ENCODE peak calls at places on chromosome 7, in eight cellular contexts. K is heart right ventricle, Z is hepatocyte, S is GM10248, B is stomach, M is AG09309, R is AG04450, G is HCT116. O is an unnamed sample.

GRCh38 chr7:140136108-140136507 is 40.7 kb downstream of the KDM7A start:
- DNase-seq in K (no peak), Z (no peak), S (no peak), B (no peak), M (no peak), R (no peak), G (no peak), O (no peak)

GRCh38 chr7:2002561-2003450 is 229.9 kb downstream of the MAD1L1 start:
- DNase-seq in K (no peak), Z (no peak), S (no peak), B (no peak), M (no peak), R (no peak), G (no peak), O (no peak)

GRCh38 chr7:106659963-106660861 is 746 bp downstream of the CCDC71L start:
- DNase-seq in K (peak), Z (peak), S (peak), B (peak), M (no peak), R (no peak), G (peak), O (no peak)

GRCh38 chr7:156998988-156999610 is 11.4 kb downstream of the MNX1 start:
- DNase-seq in K (no peak), Z (no peak), S (no peak), B (peak), M (no peak), R (no peak), G (no peak), O (no peak)

GRCh38 chr7:95577137-95577536 is 19.2 kb downstream of the PDK4 start:
- DNase-seq in K (no peak), Z (no peak), S (no peak), B (no peak), M (no peak), R (no peak), G (no peak), O (no peak)

GRCh38 chr7:129835436-129836020 is 117.2 kb downstream of the UBE2H start:
- DNase-seq in K (no peak), Z (no peak), S (no peak), B (no peak), M (no peak), R (no peak), G (no peak), O (no peak)

GRCh38 chr7:139284252-139284896 is 53.3 kb downstream of the UBN2 start:
- DNase-seq in K (no peak), Z (no peak), S (no peak), B (no peak), M (no peak), R (no peak), G (no peak), O (no peak)

GRCh38 chr7:132783824-132784223 is 207.6 kb upstream of the PLXNA4 start:
- DNase-seq in K (no peak), Z (no peak), S (no peak), B (no peak), M (peak), R (peak), G (peak), O (peak)

GRCh38 chr7:40680657-40681056 is 545.9 kb downstream of the SUGCT start:
- DNase-seq in K (no peak), Z (peak), S (no peak), B (no peak), M (no peak), R (no peak), G (peak), O (no peak)

GRCh38 chr7:12635830-12636229 is 51.6 kb upstream of the ARL4A start:
- DNase-seq in K (no peak), Z (no peak), S (peak), B (no peak), M (no peak), R (no peak), G (no peak), O (no peak)

GRCh38 chr7:46091071-46091470 is 170.0 kb upstream of the IGFBP3 start:
- DNase-seq in K (no peak), Z (no peak), S (no peak), B (no peak), M (no peak), R (no peak), G (no peak), O (no peak)

GRCh38 chr7:66669088-66669487 is 40.4 kb downstream of the KCTD7 start:
- DNase-seq in K (no peak), Z (no peak), S (no peak), B (no peak), M (no peak), R (no peak), G (no peak), O (no peak)

GRCh38 chr7:66871076-66871475 is 49.9 kb upstream of the TMEM248 start:
- DNase-seq in K (no peak), Z (no peak), S (no peak), B (no peak), M (no peak), R (no peak), G (no peak), O (no peak)

GRCh38 chr7:47389923-47390630 is 191.8 kb downstream of the TNS3 start:
- DNase-seq in K (no peak), Z (no peak), S (no peak), B (peak), M (no peak), R (no peak), G (no peak), O (no peak)

GRCh38 chr7:8120390-8121058 is 141.4 kb downstream of the ICA1 start:
- DNase-seq in K (no peak), Z (no peak), S (no peak), B (no peak), M (no peak), R (no peak), G (no peak), O (no peak)

GRCh38 chr7:42242381-42242780 is 5.4 kb upstream of the GLI3 start:
- DNase-seq in K (no peak), Z (no peak), S (no peak), B (no peak), M (no peak), R (no peak), G (no peak), O (no peak)

DNA sequence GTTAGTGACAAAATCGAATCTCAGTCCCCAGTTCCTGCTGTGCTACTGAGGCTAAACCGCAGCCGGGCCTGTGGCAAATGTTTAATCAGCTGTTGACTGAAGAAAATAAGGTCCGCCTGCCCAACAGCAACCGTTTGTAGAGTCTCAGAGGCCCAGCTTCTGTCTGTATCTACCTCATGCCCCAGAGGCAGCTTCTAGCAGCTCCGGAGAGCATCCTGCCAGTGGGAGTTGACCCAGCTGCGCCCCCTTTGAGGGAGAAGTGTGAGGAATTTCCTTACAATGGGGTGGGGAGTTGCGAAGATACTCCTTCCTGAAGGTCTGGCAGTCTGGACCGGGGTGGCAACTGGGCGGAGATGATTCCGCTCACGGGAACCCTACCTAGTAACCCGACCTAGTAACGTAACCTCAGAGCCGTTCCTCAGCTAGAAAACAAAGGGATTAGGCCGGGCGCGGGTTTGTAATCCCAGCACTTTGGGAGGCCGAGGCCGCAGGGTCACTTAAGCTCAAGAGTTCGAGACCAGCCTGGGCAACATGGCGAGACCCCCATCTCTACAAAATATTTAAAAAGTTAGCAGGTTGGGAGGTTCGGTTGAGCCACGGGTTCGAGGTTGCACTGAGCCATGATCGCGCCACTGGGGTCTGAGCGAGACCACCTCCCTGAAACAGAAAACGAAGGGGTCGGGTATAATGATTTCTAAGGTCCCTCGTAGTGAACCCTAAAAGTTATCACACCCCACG is 846 bp upstream of the ZNF775 start:
- DNase-seq in K (peak), Z (peak), S (peak), B (peak), M (no peak), R (peak), G (peak), O (peak)
- TF ChIP-seq CTCF in K (peak), Z (peak), S (peak), B (no peak), M (peak), R (peak), G (no peak), O (peak)

DNA sequence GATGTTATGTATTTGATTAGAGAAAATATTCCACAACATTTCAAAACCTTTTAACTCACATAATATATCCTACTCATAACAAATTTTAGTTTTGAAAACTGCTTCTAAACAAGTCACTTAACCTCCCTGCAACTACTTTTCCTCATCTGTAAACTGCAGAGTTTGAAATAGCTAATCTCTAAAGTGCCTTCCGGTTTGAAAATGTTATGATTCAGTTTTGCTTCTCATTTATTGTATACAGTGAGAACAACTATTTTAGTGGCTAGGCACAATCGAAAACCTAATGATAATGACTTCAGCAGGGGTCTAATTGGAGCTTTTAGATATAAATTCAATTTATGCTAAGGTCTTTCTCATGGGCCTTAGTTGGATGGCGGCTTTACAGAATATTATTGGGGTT is 30.7 kb upstream of the TEX47 start:
- DNase-seq in K (no peak), Z (no peak), S (no peak), B (no peak), M (no peak), R (no peak), G (no peak), O (no peak)
- TF ChIP-seq CTCF in K (no peak), Z (no peak), S (no peak), B (no peak), M (no peak), R (no peak), G (no peak), O (no peak)

GRCh38 chr7:72334066-72334465 is 78.1 kb downstream of the CALN1 start:
- DNase-seq in K (no peak), Z (no peak), S (no peak), B (no peak), M (no peak), R (no peak), G (no peak), O (no peak)
- TF ChIP-seq CTCF in K (no peak), Z (no peak), S (no peak), B (no peak), M (no peak), R (no peak), G (no peak), O (no peak)

GRCh38 chr7:108972009-108972408 is 402.3 kb downstream of the DNAJB9 start:
- DNase-seq in K (no peak), Z (no peak), S (no peak), B (peak), M (no peak), R (no peak), G (no peak), O (no peak)

GRCh38 chr7:108973075-108973474 is 403.4 kb downstream of the DNAJB9 start:
- DNase-seq in K (no peak), Z (peak), S (no peak), B (no peak), M (no peak), R (no peak), G (peak), O (no peak)
- TF ChIP-seq CTCF in K (no peak), Z (peak), S (no peak), B (no peak), M (no peak), R (no peak), G (peak), O (no peak)

DNA sequence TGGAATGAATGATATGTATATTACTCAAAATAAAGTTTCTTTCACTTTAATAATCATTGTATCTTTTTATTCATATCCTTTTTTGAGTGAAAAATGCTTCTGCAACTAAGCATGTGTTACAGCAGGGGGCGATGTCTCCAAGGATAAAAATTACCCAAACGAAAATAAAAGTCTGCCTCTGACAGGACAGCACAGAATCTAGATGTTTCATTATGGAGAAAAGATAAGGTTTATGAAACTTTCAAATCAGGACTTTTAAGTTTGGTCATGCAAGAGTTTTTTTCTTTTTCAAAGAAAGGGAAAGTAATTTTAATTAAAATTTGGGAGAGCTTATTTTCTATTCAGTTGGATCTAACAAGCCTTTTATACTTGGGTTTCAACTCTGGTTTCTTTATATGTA is 48.4 kb downstream of the TES start:
- DNase-seq in K (peak), Z (peak), S (peak), B (no peak), M (no peak), R (no peak), G (peak), O (no peak)
- TF ChIP-seq CTCF in K (peak), Z (peak), S (peak), B (peak), M (peak), R (peak), G (peak), O (peak)

DNA sequence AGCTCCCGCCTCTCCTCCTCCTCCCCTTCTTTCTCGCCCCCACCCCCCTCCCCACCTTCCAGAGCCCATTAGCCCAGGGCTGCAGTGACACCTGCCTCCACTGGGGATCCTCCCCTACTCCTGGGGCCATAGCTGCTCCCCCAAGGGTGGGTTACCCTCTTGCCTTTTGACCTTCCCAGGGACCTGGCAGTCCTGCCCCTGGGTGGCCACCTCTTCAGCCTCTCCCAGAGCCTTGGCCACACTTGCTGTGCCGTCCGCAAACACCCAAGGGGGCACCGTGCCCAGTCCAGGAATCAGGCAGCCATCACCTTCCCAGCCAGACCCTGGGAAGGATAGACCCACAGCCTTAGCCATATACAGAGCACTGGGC is 19.8 kb upstream of the CLDN4 start:
- DNase-seq in K (no peak), Z (no peak), S (no peak), B (peak), M (no peak), R (no peak), G (no peak), O (no peak)
- TF ChIP-seq CTCF in K (no peak), Z (no peak), S (no peak), B (no peak), M (no peak), R (no peak), G (no peak), O (no peak)

DNA sequence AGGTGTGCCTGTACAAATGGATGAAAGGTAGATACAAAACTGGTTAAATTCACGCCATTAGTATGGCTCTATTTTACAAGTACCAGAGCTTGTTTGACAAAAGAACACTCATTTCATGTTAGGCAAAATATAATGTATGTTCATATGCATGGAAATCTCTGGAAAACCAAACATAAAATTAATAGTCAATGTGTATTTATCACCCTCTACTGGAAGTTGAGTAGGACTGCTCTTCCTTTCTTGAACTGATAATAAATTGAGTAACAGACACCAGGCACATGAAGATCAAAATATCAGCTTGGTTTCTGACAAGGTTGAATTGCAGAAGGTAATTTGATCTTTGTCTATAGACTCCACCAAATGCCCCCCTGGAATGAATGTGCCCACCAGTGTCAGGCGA is 19.8 kb upstream of the AKR1B1 start:
- DNase-seq in K (no peak), Z (no peak), S (no peak), B (no peak), M (no peak), R (no peak), G (no peak), O (no peak)
- TF ChIP-seq CTCF in K (no peak), Z (no peak), S (no peak), B (no peak), M (peak), R (peak), G (no peak), O (no peak)

GRCh38 chr7:85829817-85830432 is 643.1 kb upstream of the SEMA3D start:
- DNase-seq in K (no peak), Z (peak), S (no peak), B (no peak), M (peak), R (no peak), G (no peak), O (no peak)
- TF ChIP-seq CTCF in K (no peak), Z (peak), S (peak), B (peak), M (peak), R (peak), G (peak), O (peak)

DNA sequence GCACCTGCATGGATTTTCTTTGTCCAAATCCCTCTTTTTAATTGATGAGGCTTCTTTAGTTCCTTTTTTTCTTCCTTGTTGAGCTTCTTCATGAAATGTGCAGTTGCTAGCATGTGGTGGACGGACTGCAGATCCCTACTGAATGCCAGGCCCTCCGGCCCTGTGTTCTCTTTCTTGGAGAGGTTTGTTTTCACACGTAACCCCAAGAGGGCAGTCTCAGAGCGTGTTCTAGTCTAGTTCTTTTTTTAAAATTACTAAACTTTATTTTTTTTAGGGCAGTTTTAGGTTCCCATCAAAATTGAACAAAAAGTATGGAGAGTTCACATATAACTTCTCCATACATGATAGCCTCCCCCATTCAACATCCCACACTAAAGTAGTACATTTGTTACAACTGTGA is 190.0 kb downstream of the CFTR start:
- DNase-seq in K (no peak), Z (no peak), S (no peak), B (no peak), M (no peak), R (no peak), G (no peak), O (no peak)
- TF ChIP-seq CTCF in K (no peak), Z (peak), S (peak), B (no peak), M (no peak), R (peak), G (no peak), O (no peak)

O was measured in HFF-Myc.